ENCODE peak calls at places on chromosomes 7 and 10, in seven cellular contexts. Y is lower leg skin, N is mammary epithelial cell, X is dorsolateral prefrontal cortex, J is astrocyte, V is HFF-Myc, K is upper lobe of left lung. T is an unnamed sample.

GRCh38 chr7:27586825-27587224 is 75.9 kb downstream of the HIBADH start:
- DNase-seq in V (no peak), Y (no peak), N (no peak), J (no peak), K (no peak), X (peak), T (no peak)

GRCh38 chr10:24251547-24251946 is 42.6 kb downstream of the KIAA1217 start:
- DNase-seq in X (no peak), N (peak), Y (no peak), V (no peak), K (no peak), J (no peak), T (no peak)

GRCh38 chr10:129085821-129086220 is 381.2 kb upstream of the MGMT start:
- DNase-seq in J (no peak), X (no peak), Y (no peak), N (no peak), V (no peak), K (no peak), T (no peak)

GRCh38 chr7:72925546-72926120 is 738 bp downstream of the POM121 start:
- DNase-seq in J (no peak), X (no peak), V (no peak), K (no peak), Y (no peak), N (no peak), T (peak)

GRCh38 chr10:25263931-25264330 is 89.1 kb downstream of the GPR158 start:
- DNase-seq in Y (no peak), X (no peak), N (no peak), K (no peak), V (no peak), J (peak), T (no peak)

GRCh38 chr10:127972958-127973357 is 66.1 kb downstream of the PTPRE start:
- DNase-seq in X (no peak), J (no peak), V (no peak), K (no peak), N (no peak), Y (no peak), T (no peak)

GRCh38 chr7:34840176-34840785 is 182.3 kb downstream of the NPSR1 start:
- DNase-seq in V (no peak), J (no peak), N (no peak), K (no peak), Y (no peak), X (no peak), T (no peak)

GRCh38 chr7:64888561-64888900 is 14.5 kb upstream of the ZNF273 start:
- DNase-seq in N (no peak), X (no peak), K (no peak), Y (no peak), V (no peak), J (no peak), T (peak)

GRCh38 chr7:1758417-1758858 is 88.4 kb downstream of the ELFN1 start:
- DNase-seq in K (no peak), N (peak), X (no peak), V (peak), Y (no peak), J (no peak), T (no peak)

GRCh38 chr7:9955138-9955537 is 1018.5 kb upstream of the PHF14 start:
- DNase-seq in Y (no peak), K (no peak), J (no peak), V (no peak), N (no peak), X (no peak), T (no peak)

GRCh38 chr7:127514499-127514898 is 70.9 kb downstream of the GCC1 start:
- DNase-seq in V (peak), J (peak), X (no peak), K (no peak), N (peak), Y (no peak), T (peak)

GRCh38 chr10:6598679-6599078 is 18.6 kb upstream of the PRKCQ start:
- DNase-seq in Y (no peak), X (no peak), K (no peak), J (no peak), V (no peak), N (no peak), T (no peak)

GRCh38 chr10:96257944-96258343 is 13.4 kb downstream of the BLNK start:
- DNase-seq in K (no peak), X (no peak), V (no peak), Y (no peak), J (no peak), N (no peak), T (no peak)

GRCh38 chr7:121447191-121447920 is 51.2 kb upstream of the FAM3C start:
- DNase-seq in J (no peak), K (no peak), Y (peak), N (no peak), X (no peak), V (no peak), T (peak)

GRCh38 chr7:68684246-68684850 is 913.9 kb upstream of the AUTS2 start:
- DNase-seq in K (no peak), J (peak), V (no peak), X (no peak), Y (no peak), N (no peak), T (no peak)

GRCh38 chr7:97094531-97094930 is 23.0 kb upstream of the SDHAF3 start:
- DNase-seq in N (no peak), Y (no peak), J (no peak), K (no peak), V (no peak), X (no peak), T (no peak)

GRCh38 chr10:12699258-12699700 is 302.2 kb downstream of the CCDC3 start:
- DNase-seq in X (no peak), N (no peak), V (no peak), K (peak), Y (no peak), J (peak), T (no peak)

GRCh38 chr10:38094923-38095574 is 912 bp downstream of the ZNF37A start:
- DNase-seq in V (no peak), N (no peak), X (no peak), Y (no peak), K (no peak), J (no peak), T (no peak)

GRCh38 chr10:64091889-64092288 is 570.7 kb downstream of the REEP3 start:
- DNase-seq in X (no peak), V (no peak), N (no peak), K (no peak), J (no peak), Y (no peak), T (no peak)
- TF ChIP-seq CTCF in X (peak), V (no peak), N (no peak), K (no peak), J (no peak), Y (no peak), T (no peak)

GRCh38 chr7:20217193-20217948 is at the start of gene MACC1:
- DNase-seq in N (peak), V (no peak), Y (peak), J (no peak), K (peak), X (no peak), T (no peak)

GRCh38 chr7:20218261-20218660 is 1.1 kb upstream of the MACC1 start:
- DNase-seq in K (no peak), J (no peak), Y (no peak), N (peak), V (no peak), X (no peak), T (no peak)

GRCh38 chr7:20214787-20215669 is 2.2 kb downstream of the MACC1 start:
- DNase-seq in V (no peak), X (no peak), N (peak), J (peak), K (peak), Y (no peak), T (no peak)

GRCh38 chr7:20219062-20219445 is 1.9 kb upstream of the MACC1 start:
- DNase-seq in X (no peak), V (no peak), N (no peak), J (no peak), K (no peak), Y (no peak), T (no peak)

GRCh38 chr7:20216637-20217036 is 547 bp downstream of the MACC1 start:
- DNase-seq in K (no peak), Y (no peak), J (no peak), X (no peak), V (no peak), N (no peak), T (no peak)
- H3K4me3 ChIP-seq in K (no peak), Y (no peak), J (no peak), X (no peak), V (no peak), N (no peak), T (no peak)

GRCh38 chr10:113521482-113521795 is 31.4 kb upstream of the HABP2 start:
- DNase-seq in K (no peak), N (no peak), V (no peak), Y (no peak), J (no peak), X (no peak), T (no peak)
- TF ChIP-seq CTCF in K (no peak), N (no peak), V (no peak), Y (no peak), J (no peak), X (no peak), T (no peak)

GRCh38 chr7:100221767-100222444 is 2.2 kb downstream of the PVRIG start:
- DNase-seq in X (no peak), J (no peak), V (no peak), K (no peak), Y (no peak), N (no peak), T (no peak)
- H3K4me3 ChIP-seq in X (no peak), J (no peak), V (no peak), K (no peak), Y (no peak), N (no peak), T (no peak)